ENCODE peak calls at places on chromosome 6, in four cellular contexts. C is cardiac muscle cell, R is GM23338, L is mesenchymal stem cell. H is an unnamed sample.
A peak's percentile ranks its signal among the peaks of the same experiment; 100 is the strongest.

GRCh38 chr6:44219053-44219814 is 2.5 kb downstream of the MYMX start:
- DNase-seq in C (peak; percentile 94), L (peak; percentile 87), R (peak; percentile 97), H (peak; percentile 96)

GRCh38 chr6:55320691-55321086 is 6.6 kb upstream of the GFRAL start:
- DNase-seq in L (peak; percentile 3), C (no peak), R (peak; percentile 3), H (no peak)

GRCh38 chr6:158031445-158032353 is 50.0 kb downstream of the SYNJ2 start:
- DNase-seq in L (peak; percentile 97), R (no peak), C (no peak), H (peak; percentile 44)

GRCh38 chr6:11758878-11759277 is 19.7 kb downstream of the ADTRP start:
- DNase-seq in R (no peak), C (no peak), L (no peak), H (no peak)

GRCh38 chr6:136790411-136791295 is 1.6 kb downstream of the MAP3K5 start:
- DNase-seq in L (no peak), C (no peak), R (no peak), H (no peak)

GRCh38 chr6:160933256-160933655 is 58.3 kb upstream of the MAP3K4 start:
- DNase-seq in C (peak; percentile 61), R (peak; percentile 71), L (no peak), H (peak; percentile 61)

GRCh38 chr6:128275030-128275429 is 245.4 kb downstream of the PTPRK start:
- DNase-seq in C (no peak), L (peak; percentile 71), R (no peak), H (no peak)

GRCh38 chr6:24872769-24873168 is 63.0 kb downstream of the RIPOR2 start:
- DNase-seq in L (peak; percentile 26), R (no peak), C (peak; percentile 31), H (no peak)

GRCh38 chr6:16249971-16250370 is 11.6 kb downstream of the GMPR start:
- DNase-seq in R (no peak), C (no peak), L (no peak), H (no peak)

GRCh38 chr6:14861491-14861943 is 384.4 kb upstream of the JARID2 start:
- DNase-seq in C (no peak), R (peak; percentile 64), L (no peak), H (peak; percentile 65)

GRCh38 chr6:11586117-11586516 is 48.6 kb downstream of the TMEM170B start:
- DNase-seq in L (peak; percentile 79), C (no peak), R (no peak), H (no peak)

GRCh38 chr6:145147981-145148380 is 587.3 kb downstream of the EPM2A start:
- DNase-seq in L (no peak), R (no peak), C (no peak), H (no peak)

GRCh38 chr6:85355816-85356215 is 94.1 kb upstream of the NT5E start:
- DNase-seq in L (no peak), R (no peak), C (no peak), H (no peak)
- H3K27me3 ChIP-seq in L (no peaks in the 10 kb centered on the region), R (no peaks in the 10 kb centered on the region), C (no peaks in the 10 kb centered on the region), H (no peaks in the 10 kb centered on the region)

GRCh38 chr6:139323511-139324445 is 32.0 kb upstream of the TXLNB start:
- DNase-seq in C (no peak), R (peak; percentile 86), L (peak; percentile 88), H (peak; percentile 54)
- H3K4me3 ChIP-seq in C (no peak overlapping the region), R (no peak overlapping the region), L (no peak overlapping the region), H (no peak overlapping the region)

DNA sequence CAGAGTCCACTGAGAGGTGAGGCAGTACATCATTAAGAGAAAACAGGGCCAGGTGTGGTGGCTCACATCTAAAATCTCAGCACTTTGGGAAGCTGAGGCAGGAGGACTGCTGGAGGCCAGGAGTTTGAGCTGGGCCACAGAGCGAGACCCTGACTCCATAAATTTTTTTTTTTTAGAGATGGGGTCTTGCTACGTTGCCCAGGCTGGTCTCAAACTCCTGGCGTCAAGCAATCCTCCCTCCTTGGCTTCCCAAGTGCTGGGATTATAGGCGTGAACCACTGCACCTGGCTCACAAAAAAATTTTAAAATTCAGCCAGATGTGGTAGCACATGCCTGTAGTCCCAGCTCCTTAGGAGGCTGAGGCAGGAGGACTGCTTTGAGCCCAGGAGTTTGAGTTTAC is 17.3 kb downstream of the PPIL1 start:
- DNase-seq in L (no peak), C (no peak), R (no peak), H (no peak)
- H3K36me3 ChIP-seq in L (peaks cover 17% of the 10 kb centered on the region), C (peaks cover 17% of the 10 kb centered on the region), R (peaks cover 24% of the 10 kb centered on the region), H (peaks cover 18% of the 10 kb centered on the region)

GRCh38 chr6:37518116-37518515 is 18.4 kb upstream of the CCDC167 start:
- DNase-seq in L (no peak), R (no peak), C (no peak), H (no peak)
- H3K27me3 ChIP-seq in L (peaks cover 74% of the 10 kb centered on the region), R (peaks cover 16% of the 10 kb centered on the region), C (peaks cover 17% of the 10 kb centered on the region), H (peaks cover 11% of the 10 kb centered on the region)

GRCh38 chr6:132797975-132798819 is at the start of gene SLC18B1:
- DNase-seq in C (peak; percentile 69), L (peak; percentile 61), R (peak; percentile 84), H (peak; percentile 91)

GRCh38 chr6:132804251-132804650 is 5.8 kb upstream of the SLC18B1 start:
- DNase-seq in C (no peak), R (no peak), L (no peak), H (no peak)

DNA sequence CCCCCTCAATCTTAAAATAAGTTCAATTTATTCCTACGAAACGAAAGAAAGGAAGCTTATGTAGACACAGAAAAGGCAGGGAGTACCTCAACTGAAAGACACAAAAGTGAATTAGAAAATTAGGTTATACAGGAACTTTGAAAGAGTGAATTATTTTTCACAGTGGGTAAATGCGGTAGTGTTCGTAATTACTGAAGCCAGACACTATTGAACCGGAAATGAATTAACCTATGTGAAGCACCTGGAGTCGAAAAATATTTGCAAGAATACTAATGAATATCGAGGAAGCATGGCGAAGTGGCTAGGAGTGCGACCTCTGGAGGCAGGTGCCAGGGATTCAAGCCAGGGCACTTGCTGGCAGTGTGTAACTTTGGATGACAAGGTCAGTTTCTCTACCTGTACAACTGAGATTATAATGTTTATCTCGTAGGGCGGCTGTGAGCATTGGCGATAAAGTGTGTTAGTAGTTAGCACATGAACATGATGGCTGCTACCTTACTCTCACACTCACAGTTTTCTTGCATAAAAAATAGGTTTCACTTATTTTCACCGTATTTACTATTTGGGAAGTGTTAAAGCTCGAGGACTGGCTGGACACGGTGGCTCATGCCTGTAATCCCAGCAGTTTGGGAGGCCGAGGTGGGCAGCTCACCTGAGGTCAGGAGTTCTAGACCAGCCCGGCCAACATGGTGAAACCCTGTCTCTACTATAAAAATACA is 542 bp upstream of the SLC18B1 start:
- DNase-seq in L (peak; percentile 74), R (peak; percentile 84), C (peak; percentile 78), H (peak; percentile 73)
- H3K4me3 ChIP-seq in L (peak overlapping the region; percentile 95), R (peak overlapping the region; percentile 62), C (peak overlapping the region; percentile 93), H (peak overlapping the region; percentile 78)

GRCh38 chr6:34771727-34772126 is 14.4 kb downstream of the SNRPC start:
- DNase-seq in L (peak; percentile 46), C (no peak), R (no peak), H (no peak)
- H3K36me3 ChIP-seq in L (peaks cover 89% of the 10 kb centered on the region), C (peaks cover 49% of the 10 kb centered on the region), R (peaks cover 43% of the 10 kb centered on the region), H (peaks cover 13% of the 10 kb centered on the region)

DNA sequence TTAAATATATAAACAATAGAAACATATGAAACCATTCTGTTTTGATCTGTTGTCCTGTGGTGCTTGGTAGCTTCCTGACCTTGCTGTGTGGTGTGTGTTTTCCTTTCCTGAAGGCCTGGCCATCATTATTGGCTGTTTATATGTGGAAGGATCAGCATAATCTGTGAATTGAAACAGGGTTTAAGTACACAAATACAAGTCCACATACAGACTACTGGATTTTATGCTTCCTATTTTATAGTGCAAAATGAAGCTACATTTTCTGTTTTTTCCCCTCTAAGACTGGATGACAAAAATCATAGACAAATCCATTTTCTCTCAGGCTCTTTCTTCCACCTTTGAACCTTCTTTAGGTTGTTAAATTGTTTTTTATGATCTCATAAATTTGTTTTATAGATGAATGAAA is 2.5 kb downstream of the LIN28B start:
- DNase-seq in R (no peak), C (no peak), L (no peak), H (no peak)
- H3K27me3 ChIP-seq in R (no peaks in the 10 kb centered on the region), C (no peaks in the 10 kb centered on the region), L (peaks cover 49% of the 10 kb centered on the region), H (no peaks in the 10 kb centered on the region)